ENCODE peak calls at places on chromosome 16, in five cellular contexts. F is glutamatergic neuron, Q is GM23338, M is cardiac fibroblast, I is sigmoid colon. V is an unnamed sample.
A peak's percentile ranks its signal among the peaks of the same experiment; 100 is the strongest.

GRCh38 chr16:24721830-24722238 is 7.6 kb upstream of the TNRC6A start:
- DNase-seq in F (no peak), Q (no peak), M (no peak), I (no peak), V (no peak)

GRCh38 chr16:48959204-48959603 is 322.4 kb downstream of the CBLN1 start:
- DNase-seq in F (no peak), Q (no peak), M (no peak), I (no peak), V (no peak)

GRCh38 chr16:72823961-72824490 is 223.9 kb downstream of the ZFHX3 start:
- DNase-seq in F (no peak), Q (no peak), M (no peak), I (no peak), V (no peak)

GRCh38 chr16:69190598-69190997 is 3.6 kb downstream of the SNTB2 start:
- DNase-seq in F (no peak), Q (no peak), M (no peak), I (no peak), V (no peak)

GRCh38 chr16:12120331-12120981 is 143.9 kb downstream of the SNX29 start:
- DNase-seq in F (peak; percentile 39), Q (no peak), M (peak; percentile 74), I (peak; percentile 69), V (no peak)

GRCh38 chr16:49158029-49158642 is 123.5 kb downstream of the CBLN1 start:
- DNase-seq in F (no peak), Q (peak; percentile 87), M (peak; percentile 1), I (no peak), V (peak; percentile 58)

GRCh38 chr16:23615805-23616204 is 19.7 kb upstream of the NDUFAB1 start:
- DNase-seq in F (no peak), Q (no peak), M (no peak), I (no peak), V (no peak)

GRCh38 chr16:81730090-81731051 is 48.7 kb upstream of the PLCG2 start:
- DNase-seq in F (peak; percentile 99), Q (peak; percentile 99), M (peak; percentile 86), I (peak; percentile 95), V (peak; percentile 86)

GRCh38 chr16:12611006-12611477 is 192.6 kb downstream of the CPPED1 start:
- DNase-seq in F (no peak), Q (no peak), M (no peak), I (no peak), V (no peak)

GRCh38 chr16:68297908-68298307 is 12.8 kb downstream of the SLC7A6OS start:
- DNase-seq in F (no peak), Q (no peak), M (no peak), I (no peak), V (no peak)

GRCh38 chr16:5028950-5029475 is 4.7 kb downstream of the NAGPA start:
- DNase-seq in F (no peak), Q (no peak), M (no peak), I (no peak), V (no peak)

GRCh38 chr16:84007520-84007919 is 35.1 kb downstream of the SLC38A8 start:
- DNase-seq in F (no peak), Q (no peak), M (no peak), I (no peak), V (no peak)

GRCh38 chr16:83802559-83802958 is 5.2 kb upstream of the HSBP1 start:
- DNase-seq in F (no peak), Q (peak; percentile 36), M (no peak), I (no peak), V (no peak)

GRCh38 chr16:48535831-48536599 is 74.0 kb downstream of the N4BP1 start:
- DNase-seq in F (no peak), Q (peak; percentile 36), M (peak; percentile 93), I (peak; percentile 82), V (no peak)

GRCh38 chr16:10578474-10579316 is 1.7 kb downstream of the EMP2 start:
- DNase-seq in F (no peak), Q (no peak), M (no peak), I (no peak), V (no peak)

GRCh38 chr16:49585143-49585542 is 211.5 kb downstream of the C16orf78 start:
- DNase-seq in F (no peak), Q (no peak), M (no peak), I (no peak), V (no peak)

GRCh38 chr16:27430923-27431484 is 29.0 kb downstream of the IL21R start:
- DNase-seq in F (peak; percentile 10), Q (no peak), M (peak; percentile 21), I (peak; percentile 29), V (peak; percentile 19)

GRCh38 chr16:80536246-80536645 is 4.5 kb upstream of the DYNLRB2 start:
- DNase-seq in F (no peak), Q (no peak), M (no peak), I (no peak), V (no peak)

GRCh38 chr16:88905563-88905962 is 39.1 kb upstream of the PABPN1L start:
- DNase-seq in F (no peak), Q (peak; percentile 81), M (no peak), I (no peak), V (peak; percentile 41)

GRCh38 chr16:71896688-71897368 is 1.5 kb downstream of the IST1 start:
- DNase-seq in F (no peak), Q (no peak), M (no peak), I (no peak), V (no peak)

GRCh38 chr16:8194795-8195194 is 395.5 kb downstream of the TMEM114 start:
- DNase-seq in F (peak; percentile 59), Q (peak; percentile 42), M (no peak), I (no peak), V (peak; percentile 56)

GRCh38 chr16:88420496-88420895 is 32.6 kb upstream of the ZFPM1 start:
- DNase-seq in F (no peak), Q (no peak), M (no peak), I (no peak), V (no peak)

GRCh38 chr16:86504315-86505184 is 5.8 kb upstream of the FOXF1 start:
- DNase-seq in F (no peak), Q (no peak), M (no peak), I (peak; percentile 82), V (no peak)

GRCh38 chr16:49918257-49918656 is 62.3 kb upstream of the ZNF423 start:
- DNase-seq in F (no peak), Q (peak; percentile 51), M (no peak), I (no peak), V (no peak)

GRCh38 chr16:937723-938122 is 33.1 kb downstream of the LMF1 start:
- DNase-seq in F (no peak), Q (no peak), M (no peak), I (no peak), V (no peak)

GRCh38 chr16:149024-149675 is 3.3 kb upstream of the HBZ start:
- DNase-seq in F (no peak), Q (no peak), M (no peak), I (no peak), V (no peak)

GRCh38 chr16:78669994-78670393 is 570.5 kb downstream of the WWOX start:
- DNase-seq in F (no peak), Q (no peak), M (peak; percentile 85), I (no peak), V (no peak)

GRCh38 chr16:11964761-11965539 is at the start of gene TNFRSF17:
- DNase-seq in F (no peak), Q (no peak), M (no peak), I (no peak), V (no peak)

GRCh38 chr16:8645831-8646230 is 24.3 kb downstream of the METTL22 start:
- DNase-seq in F (no peak), Q (no peak), M (no peak), I (no peak), V (no peak)

GRCh38 chr16:75733305-75734141 is 7.2 kb upstream of the CPHXL start:
- DNase-seq in F (no peak), Q (no peak), M (peak; percentile 71), I (no peak), V (no peak)

GRCh38 chr16:19005561-19006445 is 22.1 kb downstream of the TMC7 start:
- DNase-seq in F (no peak), Q (peak; percentile 61), M (peak; percentile 12), I (no peak), V (no peak)

GRCh38 chr16:24999856-25000447 is 15.2 kb downstream of the ARHGAP17 start:
- DNase-seq in F (no peak), Q (no peak), M (no peak), I (no peak), V (no peak)

GRCh38 chr16:54060599-54061355 is 225.8 kb downstream of the IRX3 start:
- DNase-seq in F (no peak), Q (no peak), M (no peak), I (no peak), V (no peak)

GRCh38 chr16:57781349-57781740 is 20.9 kb downstream of the KIFC3 start:
- DNase-seq in F (no peak), Q (no peak), M (no peak), I (no peak), V (no peak)

GRCh38 chr16:86578499-86579267 is at the start of gene FOXL1:
- DNase-seq in F (peak; percentile 76), Q (peak; percentile 55), M (peak; percentile 46), I (no peak), V (peak; percentile 35)

GRCh38 chr16:22659933-22660332 is 149.2 kb downstream of the NPIPB5 start:
- DNase-seq in F (no peak), Q (no peak), M (no peak), I (no peak), V (no peak)

DNA sequence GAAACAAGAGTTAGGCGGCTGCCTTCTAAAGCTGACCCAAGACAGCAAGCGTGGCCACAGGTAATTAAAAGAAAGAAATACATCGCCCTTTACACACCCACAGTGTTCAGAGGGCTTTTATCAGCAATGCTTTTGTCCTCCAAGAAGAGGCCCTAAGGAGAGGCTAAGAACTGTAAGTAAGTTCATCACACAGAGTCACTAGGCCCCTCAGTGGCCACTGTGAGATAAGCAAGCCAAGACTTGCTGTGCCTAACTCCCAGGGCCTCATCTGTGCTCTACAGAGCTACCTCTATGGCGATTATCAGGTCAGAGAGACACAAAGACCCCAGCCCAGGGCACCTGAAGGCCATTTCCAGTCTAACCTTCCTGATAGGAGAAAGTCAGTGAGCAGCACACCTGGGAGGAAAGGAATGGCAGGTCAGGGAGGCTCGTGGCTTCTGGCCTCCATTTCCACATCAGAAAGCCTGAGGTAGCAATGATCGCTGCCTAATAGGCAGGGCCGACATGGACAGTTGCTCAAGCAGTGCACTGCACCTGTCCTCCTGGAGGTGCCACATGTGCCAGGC is 545.2 kb upstream of the CDH11 start:
- DNase-seq in F (no peak), Q (peak; percentile 30), M (peak; percentile 55), I (no peak), V (peak; percentile 9)
- TF ChIP-seq CTCF in F (no peak), Q (peak; percentile 64), M (peak; percentile 7), I (no peak), V (no peak)

GRCh38 chr16:20944861-20945390 is 44.4 kb downstream of the LYRM1 start:
- DNase-seq in F (no peak), Q (peak; percentile 16), M (peak; percentile 32), I (no peak), V (no peak)
- TF ChIP-seq CTCF in F (no peak), Q (peak; percentile 43), M (no peak), I (no peak), V (no peak)

DNA sequence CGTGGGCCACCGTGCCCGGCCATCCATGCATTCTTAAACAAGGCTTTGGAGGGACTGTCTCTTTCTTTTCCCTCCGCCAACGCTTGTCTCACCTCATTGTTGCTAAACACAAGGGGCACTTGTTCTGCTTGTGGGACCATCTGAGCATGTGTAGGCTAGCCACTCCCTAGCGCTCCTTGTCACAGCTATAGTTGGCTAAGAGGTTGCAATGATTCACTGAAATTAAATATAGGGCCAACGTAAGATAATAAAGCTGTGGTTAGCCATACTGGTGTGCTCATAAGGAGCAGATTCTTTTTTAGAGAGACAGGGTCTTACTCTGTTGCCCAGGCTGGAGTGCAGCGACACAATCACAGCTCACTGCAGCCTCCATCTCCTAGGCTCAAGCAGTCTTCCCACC is 41.2 kb downstream of the KIAA0513 start:
- DNase-seq in F (no peak), Q (no peak), M (no peak), I (no peak), V (no peak)
- TF ChIP-seq CTCF in F (no peak), Q (no peak), M (no peak), I (no peak), V (no peak)

GRCh38 chr16:3282103-3282746 is 1.1 kb upstream of the ZNF263 start:
- DNase-seq in F (peak; percentile 79), Q (peak; percentile 87), M (no peak), I (no peak), V (peak; percentile 60)
- TF ChIP-seq CTCF in F (no peak), Q (no peak), M (no peak), I (no peak), V (no peak)

V was measured in endothelial cell.